ENCODE peak calls at places on chromosomes 2 and 18, in five cellular contexts. C is Calu3, A is HT-29, V is AG04450, P is left lung. L is an unnamed sample.

GRCh38 chr2:55168221-55169154 is 63.6 kb downstream of the CLHC1 start:
- DNase-seq in C (peak), A (peak), V (no peak), P (peak), L (peak)

GRCh38 chr2:162839419-162839818 is 852 bp upstream of the KCNH7 start:
- DNase-seq in C (peak), A (no peak), V (no peak), P (no peak), L (peak)

GRCh38 chr2:235087812-235088607 is 136.2 kb downstream of the SH3BP4 start:
- DNase-seq in C (peak), A (peak), V (no peak), P (peak), L (no peak)

GRCh38 chr18:61910101-61910500 is 17.3 kb upstream of the RNF152 start:
- DNase-seq in C (no peak), A (no peak), V (no peak), P (no peak), L (no peak)

GRCh38 chr2:137770161-137770560 is 194.1 kb upstream of the HNMT start:
- DNase-seq in C (no peak), A (no peak), V (no peak), P (no peak), L (no peak)

GRCh38 chr2:216169087-216169486 is 59.9 kb downstream of the XRCC5 start:
- DNase-seq in C (no peak), A (no peak), V (no peak), P (no peak), L (no peak)

GRCh38 chr2:125259441-125259840 is 1234.4 kb downstream of the CNTNAP5 start:
- DNase-seq in C (no peak), A (no peak), V (no peak), P (no peak), L (no peak)

GRCh38 chr2:203484266-203485112 is 50.6 kb downstream of the RAPH1 start:
- DNase-seq in C (peak), A (peak), V (no peak), P (no peak), L (peak)

GRCh38 chr2:20179755-20180594 is 45.0 kb downstream of the SDC1 start:
- DNase-seq in C (peak), A (peak), V (no peak), P (peak), L (peak)

GRCh38 chr18:25921677-25922421 is 168.6 kb downstream of the SS18 start:
- DNase-seq in C (peak), A (peak), V (no peak), P (no peak), L (peak)

GRCh38 chr2:156435725-156436476 is at the start of gene GPD2:
- DNase-seq in C (peak), A (peak), V (peak), P (peak), L (peak)

GRCh38 chr18:63492851-63493250 is 16.1 kb downstream of the SERPINB5 start:
- DNase-seq in C (no peak), A (no peak), V (no peak), P (no peak), L (no peak)

GRCh38 chr2:128636802-128637147 is 318.1 kb upstream of the HS6ST1 start:
- DNase-seq in C (no peak), A (no peak), V (no peak), P (peak), L (no peak)

GRCh38 chr2:44429034-44429433 is 67.3 kb downstream of the CAMKMT start:
- DNase-seq in C (no peak), A (peak), V (peak), P (no peak), L (peak)

GRCh38 chr2:218002792-218003191 is at the start of gene TNS1:
- DNase-seq in C (no peak), A (no peak), V (no peak), P (no peak), L (no peak)

GRCh38 chr18:31646332-31646822 is 38.0 kb downstream of the B4GALT6 start:
- DNase-seq in C (no peak), A (no peak), V (no peak), P (no peak), L (no peak)

GRCh38 chr2:134372611-134373131 is 118.8 kb downstream of the MGAT5 start:
- DNase-seq in C (no peak), A (no peak), V (peak), P (no peak), L (no peak)

L was measured in DMS53.